ENCODE peak calls at places on chromosomes 13 and 19, in ten cellular contexts. B is MG63; J is Caco-2; U is CD4-positive, alpha-beta memory T cell; Q is neuronal stem cell; F is pancreas; Z is fibroblast of lung; K is adrenal gland; I is right cardiac atrium; G is breast epithelium. S is an unnamed sample. For H3K27me3, the result is how much of the 10 kb centered on the place peaks cover.

GRCh38 chr13:40403509-40404241 is 262.8 kb downstream of the FOXO1 start:
- DNase-seq in U (no peak), B (no peak), Q (no peak), J (no peak), G (no peak), F (no peak), I (no peak), Z (no peak), K (no peak), S (no peak)

GRCh38 chr13:20904908-20905307 is 2.4 kb upstream of the XPO4 start:
- DNase-seq in K (no peak), U (no peak), B (no peak), Q (no peak), Z (no peak), F (no peak), G (no peak), I (no peak), J (no peak), S (no peak)

GRCh38 chr19:16113727-16114126 is 2.0 kb downstream of the RAB8A start:
- DNase-seq in G (no peak), I (no peak), F (no peak), Z (no peak), K (no peak), B (no peak), J (no peak), Q (no peak), U (no peak), S (no peak)

GRCh38 chr19:14871619-14872230 is 14.2 kb downstream of the OR7A17 start:
- DNase-seq in B (no peak), Z (peak), J (no peak), K (no peak), F (no peak), I (no peak), G (no peak), Q (no peak), U (no peak), S (peak)

GRCh38 chr19:55640043-55640576 is 692 bp upstream of the ZNF580 start:
- DNase-seq in Z (peak), I (peak), B (peak), U (peak), G (peak), Q (no peak), F (peak), J (peak), K (peak), S (peak)

GRCh38 chr13:35278917-35279316 is 197.6 kb downstream of the MAB21L1 start:
- DNase-seq in K (no peak), Z (no peak), B (no peak), G (no peak), Q (no peak), I (no peak), F (no peak), U (no peak), J (no peak), S (no peak)

GRCh38 chr13:70964124-70964523 is 855.9 kb upstream of the KLHL1 start:
- DNase-seq in B (no peak), J (peak), I (no peak), Q (no peak), Z (peak), U (no peak), K (no peak), G (no peak), F (no peak), S (peak)

GRCh38 chr19:6241680-6242079 is 38.1 kb downstream of the MLLT1 start:
- DNase-seq in F (no peak), G (no peak), J (no peak), Q (no peak), Z (no peak), K (peak), I (peak), B (no peak), U (no peak), S (peak)

GRCh38 chr13:72208112-72208645 is 341.2 kb upstream of the DACH1 start:
- DNase-seq in B (no peak), Q (no peak), J (no peak), Z (no peak), I (no peak), G (no peak), K (no peak), F (no peak), U (no peak), S (no peak)

GRCh38 chr13:63636231-63636993 is 2220.8 kb upstream of the PCDH20 start:
- DNase-seq in B (no peak), Z (peak), U (no peak), K (no peak), G (no peak), F (no peak), I (no peak), J (peak), Q (no peak), S (peak)

GRCh38 chr19:38304866-38305429 is 897 bp downstream of the C19orf33 start:
- DNase-seq in Z (no peak), Q (peak), B (no peak), I (peak), G (peak), U (no peak), F (peak), K (no peak), J (peak), S (peak)

GRCh38 chr13:111066544-111066943 is 48.6 kb upstream of the ARHGEF7 start:
- DNase-seq in U (no peak), K (peak), F (no peak), Z (no peak), G (no peak), Q (no peak), I (no peak), B (no peak), J (no peak), S (peak)

GRCh38 chr13:35767256-35767981 is 290.9 kb upstream of the MAB21L1 start:
- DNase-seq in Q (no peak), K (no peak), U (no peak), F (no peak), Z (no peak), I (no peak), J (no peak), G (no peak), B (no peak), S (no peak)

GRCh38 chr13:103948477-103948876 is 882.3 kb upstream of the SLC10A2 start:
- DNase-seq in Q (no peak), F (no peak), Z (no peak), K (no peak), B (no peak), I (no peak), J (no peak), U (no peak), G (no peak), S (no peak)

GRCh38 chr19:50047686-50048085 is 21.9 kb downstream of the ZNF473 start:
- DNase-seq in Q (no peak), Z (peak), F (no peak), B (no peak), I (no peak), G (no peak), J (no peak), K (no peak), U (no peak), S (no peak)

GRCh38 chr13:51821666-51822065 is 17.7 kb upstream of the DHRS12 start:
- DNase-seq in G (no peak), I (no peak), K (no peak), J (no peak), B (no peak), Z (no peak), F (no peak), Q (no peak), U (peak), S (no peak)

GRCh38 chr19:58335630-58336029 is 8.8 kb downstream of the ZSCAN22 start:
- DNase-seq in G (no peak), B (no peak), I (no peak), Z (no peak), Q (no peak), F (no peak), U (no peak), K (no peak), J (no peak), S (no peak)

GRCh38 chr13:78587395-78587794 is 16.0 kb downstream of the POU4F1 start:
- DNase-seq in K (no peak), Z (no peak), G (no peak), J (no peak), B (no peak), I (no peak), U (no peak), Q (peak), F (no peak), S (peak)
- H3K27me3 ChIP-seq in K (half or more), Z (under half), G (half or more), J (under half), B (under half), I (under half), U (under half), Q (under half), F (under half), S (half or more)

DNA sequence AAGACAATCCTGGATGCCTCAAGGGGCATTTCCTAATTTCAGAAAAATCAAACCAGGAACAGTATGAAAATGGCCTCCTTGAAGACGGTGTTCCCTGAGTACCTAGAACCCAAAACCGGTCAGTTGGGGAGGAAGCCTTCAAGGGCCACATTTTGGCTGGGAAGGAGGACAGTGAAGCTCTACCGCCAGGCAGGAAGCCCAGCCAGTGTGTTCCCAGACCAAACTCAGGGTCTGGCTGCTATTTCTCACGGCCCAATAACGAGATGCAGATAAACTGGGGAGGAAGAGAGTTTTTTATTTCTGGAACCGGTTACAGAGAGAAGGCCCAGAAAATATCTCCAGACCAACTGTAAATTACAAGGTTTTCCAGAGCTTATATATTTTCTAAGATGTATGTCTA is 24.3 kb upstream of the CEACAM21 start:
- DNase-seq in J (no peak), G (no peak), Z (no peak), U (no peak), F (no peak), Q (no peak), B (no peak), I (no peak), K (no peak), S (no peak)
- H3K27me3 ChIP-seq in J (under half), G (under half), Z (under half), U (under half), F (under half), Q (under half), B (half or more), I (under half), K (under half), S (under half)

GRCh38 chr19:30222428-30222873 is 149.7 kb upstream of the ZNF536 start:
- DNase-seq in B (no peak), U (no peak), Q (no peak), G (no peak), Z (no peak), F (no peak), I (no peak), J (peak), K (no peak), S (peak)
- H3K27me3 ChIP-seq in B (under half), U (under half), Q (under half), G (half or more), Z (under half), F (under half), I (under half), J (under half), K (under half), S (half or more)

DNA sequence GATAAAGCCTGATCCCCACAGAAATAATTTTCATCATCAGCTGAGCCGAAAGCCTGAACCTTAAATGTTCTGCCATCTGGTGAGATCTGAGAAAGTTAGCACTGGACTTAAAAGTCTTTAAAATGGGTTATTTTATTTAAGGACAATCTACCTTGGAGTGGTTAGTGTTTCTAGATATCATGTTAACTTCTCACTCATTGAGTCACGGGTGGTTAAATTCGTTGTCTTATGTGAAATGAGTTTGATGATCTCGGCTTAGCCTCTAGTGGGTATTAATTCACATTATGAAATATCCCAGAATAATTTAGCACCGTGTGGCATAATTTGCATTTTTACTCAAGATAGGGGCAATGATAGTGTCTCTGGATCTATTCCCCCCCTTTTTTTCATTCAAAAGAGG is 117.4 kb upstream of the ZNF536 start:
- DNase-seq in G (no peak), Q (no peak), F (no peak), J (no peak), U (no peak), B (no peak), Z (no peak), K (no peak), I (no peak), S (no peak)
- H3K27me3 ChIP-seq in G (half or more), Q (under half), F (under half), J (under half), U (under half), B (under half), Z (under half), K (under half), I (under half), S (under half)

GRCh38 chr13:50122465-50122864 is 107.2 kb downstream of the KCNRG start:
- DNase-seq in F (no peak), G (no peak), K (no peak), I (no peak), Q (no peak), Z (no peak), U (no peak), J (no peak), B (no peak), S (peak)
- H3K27me3 ChIP-seq in F (under half), G (under half), K (under half), I (under half), Q (under half), Z (under half), U (under half), J (under half), B (under half), S (half or more)